ENCODE peak calls at places on chromosome 17, in seven cellular contexts. W is NCI-H82; O is T-helper 17 cell; X is stimulated activated CD8-positive, alpha-beta memory T cell treated with anti-CD3 and anti-CD28 coated beads, Interleukin-7, amount 100 ng/mL, for 24 hours; Y is posterior cingulate gyrus; Z is lower lobe of right lung; V is fibroblast of mammary gland. T is an unnamed sample.

GRCh38 chr17:4869599-4869998 is 29.7 kb upstream of the C17orf107 start:
- DNase-seq in W (no peak), O (no peak), X (no peak), Y (no peak), Z (no peak), V (no peak), T (no peak)

GRCh38 chr17:40598021-40598927 is 33.0 kb upstream of the CCR7 start:
- DNase-seq in W (no peak), O (peak), X (peak), Y (no peak), Z (no peak), V (peak), T (no peak)

GRCh38 chr17:79459003-79459655 is 151.7 kb downstream of the RBFOX3 start:
- DNase-seq in W (no peak), O (no peak), X (no peak), Y (no peak), Z (no peak), V (no peak), T (no peak)

GRCh38 chr17:33120103-33120502 is 128.5 kb downstream of the SPACA3 start:
- DNase-seq in W (no peak), O (no peak), X (no peak), Y (peak), Z (no peak), V (no peak), T (no peak)

GRCh38 chr17:58306131-58306951 is 22.3 kb downstream of the TSPOAP1 start:
- DNase-seq in W (no peak), O (no peak), X (no peak), Y (no peak), Z (no peak), V (no peak), T (no peak)

GRCh38 chr17:39235555-39236221 is 9.9 kb upstream of the STAC2 start:
- DNase-seq in W (peak), O (no peak), X (no peak), Y (no peak), Z (no peak), V (peak), T (peak)

GRCh38 chr17:41907185-41907556 is 11.6 kb downstream of the ACLY start:
- DNase-seq in W (peak), O (no peak), X (no peak), Y (no peak), Z (no peak), V (peak), T (peak)

GRCh38 chr17:7133424-7133823 is 18.8 kb upstream of the ASGR2 start:
- DNase-seq in W (peak), O (no peak), X (no peak), Y (no peak), Z (peak), V (no peak), T (peak)

GRCh38 chr17:31216053-31216751 is 80.8 kb downstream of the OMG start:
- DNase-seq in W (peak), O (no peak), X (no peak), Y (no peak), Z (no peak), V (peak), T (peak)

GRCh38 chr17:51045616-51046526 is 74.8 kb downstream of the SPAG9 start:
- DNase-seq in W (peak), O (no peak), X (no peak), Y (no peak), Z (no peak), V (peak), T (no peak)

GRCh38 chr17:56656961-56657360 is 63.5 kb downstream of the NOG start:
- DNase-seq in W (peak), O (no peak), X (no peak), Y (no peak), Z (no peak), V (no peak), T (no peak)

GRCh38 chr17:42131971-42132370 is 9.4 kb downstream of the HSPB9 start:
- DNase-seq in W (no peak), O (no peak), X (no peak), Y (no peak), Z (no peak), V (no peak), T (peak)

GRCh38 chr17:56262854-56263253 is 109.6 kb downstream of the ANKFN1 start:
- DNase-seq in W (no peak), O (no peak), X (no peak), Y (no peak), Z (no peak), V (no peak), T (no peak)

GRCh38 chr17:66964083-66964771 is at the start of gene CACNG4:
- DNase-seq in W (peak), O (no peak), X (no peak), Y (no peak), Z (no peak), V (no peak), T (no peak)

GRCh38 chr17:6510321-6511023 is 45.9 kb downstream of the PITPNM3 start:
- DNase-seq in W (no peak), O (no peak), X (no peak), Y (no peak), Z (no peak), V (no peak), T (peak)

GRCh38 chr17:79325707-79326106 is 251.1 kb downstream of the ENGASE start:
- DNase-seq in W (no peak), O (no peak), X (no peak), Y (no peak), Z (no peak), V (no peak), T (peak)

GRCh38 chr17:79707931-79708891 is 22.5 kb upstream of the ENPP7 start:
- DNase-seq in W (peak), O (peak), X (peak), Y (peak), Z (no peak), V (peak), T (peak)

GRCh38 chr17:65406552-65406951 is 154.9 kb downstream of the AXIN2 start:
- DNase-seq in W (no peak), O (no peak), X (no peak), Y (no peak), Z (no peak), V (no peak), T (no peak)

GRCh38 chr17:82927661-82928601 is 88.1 kb upstream of the ZNF750 start:
- DNase-seq in W (no peak), O (no peak), X (no peak), Y (no peak), Z (peak), V (no peak), T (no peak)

GRCh38 chr17:82702161-82702932 is 3.8 kb upstream of the RAB40B start:
- DNase-seq in W (no peak), O (no peak), X (no peak), Y (peak), Z (peak), V (no peak), T (no peak)

GRCh38 chr17:77887464-77888241 is 70.8 kb upstream of the TNRC6C start:
- DNase-seq in W (peak), O (peak), X (no peak), Y (peak), Z (peak), V (peak), T (peak)

GRCh38 chr17:66727634-66728570 is 107.0 kb upstream of the CACNG5 start:
- DNase-seq in W (peak), O (no peak), X (no peak), Y (peak), Z (peak), V (peak), T (peak)

T was measured in ELR.